ENCODE peak calls at places on chromosomes 6 and 20, in four cellular contexts. M is choroid plexus epithelial cell, B is fibroblast of pulmonary artery, L is brain microvascular endothelial cell. C is an unnamed sample.

GRCh38 chr6:5446362-5447075 is 185.2 kb downstream of the FARS2 start:
- DNase-seq in B (no peak), L (peak), M (no peak), C (no peak)

GRCh38 chr6:154931741-154932424 is 63.2 kb upstream of the TIAM2 start:
- DNase-seq in L (no peak), B (peak), M (peak), C (peak)

GRCh38 chr6:169589699-169590257 is 112.1 kb downstream of the WDR27 start:
- DNase-seq in M (peak), B (no peak), L (no peak), C (no peak)

GRCh38 chr6:29967379-29968010 is 25.2 kb downstream of the HLA-A start:
- DNase-seq in B (no peak), L (no peak), M (peak), C (no peak)

GRCh38 chr20:35344354-35344837 is 52.2 kb upstream of the FAM83C start:
- DNase-seq in B (peak), L (peak), M (peak), C (peak)

GRCh38 chr6:170456886-170457698 is 96.0 kb downstream of the PSMB1 start:
- DNase-seq in B (no peak), M (peak), L (no peak), C (no peak)

GRCh38 chr20:58010186-58010585 is 218.3 kb downstream of the ANKRD60 start:
- DNase-seq in M (no peak), L (no peak), B (no peak), C (no peak)

GRCh38 chr6:147559016-147559415 is 50.5 kb downstream of the SAMD5 start:
- DNase-seq in M (no peak), B (no peak), L (no peak), C (no peak)

GRCh38 chr6:167342879-167343610 is 18.2 kb downstream of the TTLL2 start:
- DNase-seq in B (no peak), M (no peak), L (no peak), C (no peak)

GRCh38 chr6:134235937-134236751 is 81.8 kb downstream of the SGK1 start:
- DNase-seq in L (peak), B (peak), M (peak), C (no peak)

GRCh38 chr6:133918208-133918930 is 29.5 kb downstream of the TCF21 start:
- DNase-seq in B (no peak), M (no peak), L (no peak), C (no peak)

GRCh38 chr6:39086711-39087110 is 28.3 kb downstream of the SAYSD1 start:
- DNase-seq in L (no peak), B (no peak), M (no peak), C (no peak)

GRCh38 chr6:170177383-170178265 is 113.3 kb downstream of the DLL1 start:
- DNase-seq in B (no peak), L (no peak), M (no peak), C (no peak)

GRCh38 chr6:3318226-3318625 is 59.5 kb downstream of the PSMG4 start:
- DNase-seq in M (no peak), L (no peak), B (no peak), C (no peak)

GRCh38 chr20:57404419-57405072 is 13.3 kb downstream of the RBM38 start:
- DNase-seq in B (no peak), L (no peak), M (no peak), C (no peak)

GRCh38 chr20:63969851-63970713 is at the start of gene ZNF512B:
- DNase-seq in M (peak), L (no peak), B (peak), C (no peak)

GRCh38 chr20:8853805-8854338 is 215.0 kb upstream of the PLCB4 start:
- DNase-seq in L (peak), B (peak), M (peak), C (peak)

GRCh38 chr6:111282564-111282963 is 195.3 kb downstream of the SLC16A10 start:
- DNase-seq in M (no peak), L (no peak), B (no peak), C (no peak)

GRCh38 chr20:19692685-19693119 is 65.4 kb upstream of the RIN2 start:
- DNase-seq in L (peak), M (peak), B (peak), C (no peak)

GRCh38 chr20:2260250-2260649 is 35.6 kb upstream of the TGM3 start:
- DNase-seq in B (no peak), L (no peak), M (no peak), C (no peak)

GRCh38 chr6:147970970-147971369 is 371.7 kb upstream of the SASH1 start:
- DNase-seq in B (peak), L (peak), M (peak), C (no peak)

GRCh38 chr6:125584468-125584939 is 164.9 kb upstream of the HEY2 start:
- DNase-seq in B (no peak), L (peak), M (peak), C (no peak)

GRCh38 chr6:1286972-1287600 is 24.8 kb upstream of the FOXQ1 start:
- DNase-seq in M (peak), L (peak), B (peak), C (no peak)

GRCh38 chr6:34535646-34536045 is 20.5 kb downstream of the SPDEF start:
- DNase-seq in M (no peak), L (no peak), B (no peak), C (no peak)

GRCh38 chr6:113936093-113936934 is 34.6 kb downstream of the HDAC2 start:
- DNase-seq in M (peak), B (peak), L (peak), C (peak)

GRCh38 chr6:14922306-14922705 is 323.6 kb upstream of the JARID2 start:
- DNase-seq in B (no peak), M (no peak), L (no peak), C (no peak)

GRCh38 chr6:52522655-52523054 is 54.2 kb downstream of the TRAM2 start:
- DNase-seq in B (peak), M (peak), L (no peak), C (no peak)

GRCh38 chr6:3162067-3162497 is 4.7 kb upstream of the TUBB2A start:
- DNase-seq in M (peak), L (no peak), B (no peak), C (no peak)

GRCh38 chr6:40796280-40797223 is 209.4 kb upstream of the LRFN2 start:
- DNase-seq in L (no peak), M (peak), B (peak), C (no peak)

GRCh38 chr20:14223806-14224205 is 113.6 kb downstream of the FLRT3 start:
- DNase-seq in M (no peak), B (no peak), L (no peak), C (no peak)

DNA sequence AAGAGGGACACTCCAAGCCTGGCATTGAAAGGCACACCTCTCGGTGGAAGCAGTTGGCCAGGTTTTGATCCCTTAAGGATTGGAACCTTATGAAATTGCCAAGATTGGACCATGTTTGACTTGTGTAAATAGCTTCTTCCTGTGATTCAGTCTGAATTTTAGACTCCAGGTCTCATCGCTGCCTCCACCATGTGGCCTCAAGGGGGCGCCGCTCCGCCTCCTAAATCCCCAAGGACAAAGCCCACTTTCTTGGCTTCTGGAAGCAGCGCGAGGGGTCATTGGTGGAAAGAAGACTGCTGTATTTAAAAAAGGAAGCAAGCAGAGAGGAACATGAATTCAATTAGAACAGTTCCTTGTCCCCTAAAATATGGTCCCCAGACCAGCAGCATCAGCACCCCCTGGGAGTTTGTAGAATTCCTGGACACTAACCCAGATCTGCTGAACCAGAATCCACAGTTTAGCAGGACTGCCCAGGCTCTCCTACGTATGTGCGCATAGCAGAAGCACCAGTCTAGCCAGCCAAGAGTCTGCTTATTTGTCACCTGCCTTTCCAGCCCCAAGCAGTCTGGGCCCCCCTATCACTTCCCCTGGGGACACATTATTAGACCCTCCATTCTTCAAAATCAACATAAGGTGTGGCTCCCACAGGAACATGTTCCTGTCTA is 108.5 kb downstream of the LY86 start:
- DNase-seq in L (peak), M (peak), B (peak), C (no peak)
- TF ChIP-seq CTCF in L (peak), M (peak), B (peak), C (peak)

DNA sequence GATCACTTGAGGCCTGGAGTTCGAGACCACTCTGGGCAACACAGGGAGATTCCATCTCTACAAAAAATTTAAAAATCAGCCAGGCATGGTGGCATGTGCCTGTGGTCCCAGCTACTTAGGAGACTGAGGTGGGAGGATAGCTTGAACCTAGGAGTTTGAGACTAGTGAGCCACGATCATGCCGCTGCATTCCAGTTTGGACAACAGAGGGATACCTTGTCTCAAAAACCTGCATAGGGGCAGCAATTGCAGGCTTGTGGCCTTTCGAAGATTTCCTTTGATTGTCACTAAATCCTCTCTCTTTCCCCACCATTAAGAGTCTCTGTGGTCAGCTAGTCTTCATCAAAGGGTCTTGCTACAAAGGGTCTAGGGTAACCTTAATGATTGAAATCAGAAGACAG is 60.3 kb downstream of the UTRN start:
- DNase-seq in M (no peak), L (no peak), B (no peak), C (no peak)
- H3K4me3 ChIP-seq in M (no peak), L (no peak), B (no peak), C (no peak)

GRCh38 chr6:87939776-87940175 is 107.9 kb upstream of the SPACA1 start:
- DNase-seq in M (no peak), B (no peak), L (no peak), C (no peak)
- TF ChIP-seq CTCF in M (no peak), B (no peak), L (no peak), C (no peak)

GRCh38 chr20:62604796-62605195 is 37.5 kb upstream of the SLCO4A1 start:
- DNase-seq in M (no peak), L (no peak), B (no peak), C (no peak)

GRCh38 chr20:62606551-62607201 is 35.6 kb upstream of the SLCO4A1 start:
- DNase-seq in L (no peak), M (peak), B (peak), C (no peak)

GRCh38 chr20:62605996-62606395 is 36.3 kb upstream of the SLCO4A1 start:
- DNase-seq in M (no peak), L (no peak), B (no peak), C (no peak)

GRCh38 chr20:62603907-62604785 is 38.2 kb upstream of the SLCO4A1 start:
- DNase-seq in L (no peak), M (no peak), B (no peak), C (no peak)

DNA sequence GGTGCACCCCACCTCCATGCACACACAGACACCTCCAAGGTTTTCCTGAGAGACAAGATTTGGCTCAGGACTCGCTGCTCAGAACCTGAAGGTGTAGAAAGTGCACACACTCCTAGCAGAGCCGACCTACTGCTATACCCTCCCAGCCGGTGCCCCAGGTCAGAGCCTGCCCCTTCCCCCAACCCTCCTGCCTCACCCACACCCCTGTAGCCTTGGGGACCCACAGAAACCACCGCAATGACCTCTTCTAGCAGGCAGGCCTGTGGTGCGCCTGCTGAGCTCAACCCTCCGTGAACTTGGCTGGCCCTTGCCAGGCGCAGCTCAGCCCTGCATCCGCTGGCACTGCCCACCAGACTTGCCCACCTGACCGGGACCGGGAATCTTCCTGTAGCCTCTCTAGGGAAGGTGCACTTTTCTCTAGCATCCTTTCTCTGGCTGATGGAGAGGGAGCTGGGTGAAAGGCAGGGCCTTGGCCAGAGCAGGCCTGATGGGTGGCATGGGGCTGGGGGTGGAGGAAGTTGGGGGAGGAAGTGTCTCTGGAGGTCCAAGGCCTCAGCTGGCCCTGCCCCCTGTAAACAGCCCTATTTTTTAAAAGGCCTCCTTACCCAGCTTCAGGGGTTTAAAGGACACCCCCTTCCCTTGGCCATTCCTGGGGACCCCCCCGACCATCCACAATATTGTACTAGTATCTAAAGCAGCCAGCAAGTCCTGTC is 36.9 kb upstream of the SLCO4A1 start:
- DNase-seq in L (no peak), B (no peak), M (no peak), C (no peak)
- H3K4me3 ChIP-seq in L (no peak), B (no peak), M (no peak), C (no peak)

DNA sequence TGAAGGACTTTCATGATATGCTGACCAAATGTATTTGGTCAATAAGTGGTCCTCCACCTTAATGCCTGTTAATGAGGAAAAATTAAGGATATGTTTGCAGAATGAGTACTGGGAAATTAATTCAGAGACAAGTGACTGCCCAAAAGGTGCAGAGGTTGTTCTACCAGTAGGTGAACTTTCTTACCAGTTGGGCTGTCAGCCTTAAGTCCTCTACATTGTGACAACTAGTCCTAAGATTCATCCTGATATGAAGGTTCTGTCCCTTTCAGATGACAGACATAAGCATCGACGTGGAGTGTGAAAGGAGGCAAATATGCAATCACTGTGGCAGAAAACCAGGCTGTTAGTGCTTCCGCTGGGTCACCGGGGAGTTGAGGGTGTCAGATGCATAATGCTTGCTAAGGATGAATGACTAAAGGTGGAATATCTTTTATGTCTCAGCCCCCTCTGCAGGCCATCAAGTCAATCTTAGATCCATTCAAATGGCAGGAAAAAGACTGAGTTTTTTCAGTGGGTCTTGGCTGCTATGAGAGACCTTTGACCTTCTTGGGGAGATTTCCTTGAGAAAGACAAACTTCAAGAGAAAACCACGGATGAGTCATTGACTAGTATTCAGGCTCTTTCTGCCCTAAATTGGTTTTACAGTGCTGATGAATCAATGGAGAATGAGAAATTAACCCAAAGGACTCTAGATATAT is 226.0 kb downstream of the TPBG start:
- DNase-seq in B (peak), M (peak), L (peak), C (peak)
- TF ChIP-seq CTCF in B (peak), M (peak), L (peak), C (no peak)

GRCh38 chr6:46050845-46051405 is 35.3 kb upstream of the CLIC5 start:
- DNase-seq in B (no peak), L (no peak), M (no peak), C (no peak)
- H3K4me3 ChIP-seq in B (no peak), L (no peak), M (no peak), C (no peak)

GRCh38 chr20:43941476-43942212 is 27.0 kb downstream of the TOX2 start:
- DNase-seq in L (no peak), B (peak), M (peak), C (no peak)
- TF ChIP-seq CTCF in L (no peak), B (no peak), M (no peak), C (no peak)

GRCh38 chr6:76052314-76052713 is 20.1 kb downstream of the IMPG1 start:
- DNase-seq in B (no peak), M (no peak), L (no peak), C (no peak)
- H3K4me3 ChIP-seq in B (no peak), M (no peak), L (no peak), C (no peak)

DNA sequence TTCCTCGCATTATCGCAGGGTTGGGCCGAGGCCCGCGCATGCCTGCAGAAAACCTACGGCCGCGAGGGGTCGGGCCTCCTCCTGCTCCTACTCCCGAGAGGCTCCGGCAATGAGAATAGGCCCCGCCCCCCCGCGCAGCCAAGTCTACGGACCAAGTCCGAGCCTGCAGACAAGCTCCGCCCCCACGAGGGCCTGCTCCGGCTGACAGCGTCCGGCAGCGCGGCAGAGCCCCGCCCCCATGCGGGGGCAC is 3.1 kb upstream of the GPSM3 start:
- DNase-seq in L (peak), M (peak), B (peak), C (peak)
- TF ChIP-seq CTCF in L (peak), M (peak), B (peak), C (peak)